ENCODE peak calls at places on chromosomes 1 and 21, in nine cellular contexts. X, C, Y, G, B, K, L, S and F are unnamed samples.

GRCh38 chr1:119275930-119276215 is 92.7 kb upstream of the HAO2 start:
- DNase-seq in X (no peak), C (no peak), Y (no peak), G (no peak), B (no peak), K (no peak), L (no peak), S (no peak), F (no peak)

GRCh38 chr1:28535180-28535579 is 17.7 kb upstream of the TRNAU1AP start:
- DNase-seq in X (no peak), C (no peak), Y (no peak), G (no peak), B (no peak), K (no peak), L (no peak), S (no peak), F (no peak)

GRCh38 chr1:150302338-150302737 is 8.7 kb downstream of the MRPS21 start:
- DNase-seq in X (no peak), C (no peak), Y (no peak), G (no peak), B (no peak), K (no peak), L (no peak), S (no peak), F (no peak)

GRCh38 chr1:50195205-50195604 is 86.5 kb downstream of the ELAVL4 start:
- DNase-seq in X (no peak), C (no peak), Y (no peak), G (no peak), B (no peak), K (no peak), L (no peak), S (no peak), F (no peak)

GRCh38 chr1:229853751-229854150 is 213.3 kb upstream of the GALNT2 start:
- DNase-seq in X (no peak), C (no peak), Y (no peak), G (no peak), B (no peak), K (no peak), L (no peak), S (no peak), F (no peak)

GRCh38 chr1:195979646-195980045 is 628.6 kb downstream of the KCNT2 start:
- DNase-seq in X (no peak), C (no peak), Y (no peak), G (no peak), B (no peak), K (no peak), L (no peak), S (no peak), F (no peak)

GRCh38 chr1:116067564-116067887 is 43.7 kb upstream of the MAB21L3 start:
- DNase-seq in X (no peak), C (no peak), Y (no peak), G (peak; percentile 50), B (no peak), K (no peak), L (no peak), S (peak; percentile 2), F (no peak)

GRCh38 chr1:184034761-184035379 is 2.7 kb downstream of the COLGALT2 start:
- DNase-seq in X (no peak), C (no peak), Y (no peak), G (no peak), B (no peak), K (no peak), L (no peak), S (no peak), F (no peak)

GRCh38 chr21:19692231-19692630 is 1288.6 kb upstream of the TMPRSS15 start:
- DNase-seq in X (no peak), C (no peak), Y (no peak), G (no peak), B (no peak), K (no peak), L (no peak), S (no peak), F (no peak)

GRCh38 chr1:72954943-72955342 is 672.6 kb upstream of the NEGR1 start:
- DNase-seq in X (no peak), C (no peak), Y (no peak), G (no peak), B (no peak), K (no peak), L (no peak), S (no peak), F (no peak)

GRCh38 chr1:169483500-169483966 is 2.2 kb downstream of the SLC19A2 start:
- DNase-seq in X (peak; percentile 64), C (no peak), Y (no peak), G (no peak), B (no peak), K (no peak), L (no peak), S (no peak), F (no peak)

GRCh38 chr1:203557958-203558760 is 64.2 kb downstream of the OPTC start:
- DNase-seq in X (no peak), C (no peak), Y (peak; percentile 85), G (peak; percentile 63), B (no peak), K (peak; percentile 76), L (no peak), S (peak; percentile 71), F (no peak)

GRCh38 chr21:9741343-9741742 is 780.0 kb upstream of the TPTE start:
- DNase-seq in X (no peak), C (no peak), Y (no peak), G (no peak), B (no peak), K (no peak), L (no peak), S (no peak), F (no peak)

GRCh38 chr1:12477936-12478611 is 139.9 kb downstream of the DHRS3 start:
- DNase-seq in X (peak; percentile 94), C (no peak), Y (peak; percentile 99), G (peak; percentile 88), B (no peak), K (peak; percentile 97), L (no peak), S (peak; percentile 81), F (no peak)

GRCh38 chr1:61332196-61332753 is 249.9 kb downstream of the NFIA start:
- DNase-seq in X (no peak), C (no peak), Y (no peak), G (no peak), B (no peak), K (no peak), L (no peak), S (no peak), F (no peak)

GRCh38 chr1:38291906-38292521 is 245.4 kb upstream of the POU3F1 start:
- DNase-seq in X (no peak), C (no peak), Y (no peak), G (no peak), B (no peak), K (no peak), L (no peak), S (no peak), F (no peak)

GRCh38 chr1:56456426-56457101 is 122.8 kb downstream of the PLPP3 start:
- DNase-seq in X (no peak), C (no peak), Y (peak; percentile 16), G (no peak), B (no peak), K (peak; percentile 67), L (no peak), S (peak; percentile 27), F (no peak)

GRCh38 chr1:158274797-158275196 is 14.9 kb upstream of the CD1C start:
- DNase-seq in X (no peak), C (no peak), Y (no peak), G (no peak), B (no peak), K (no peak), L (no peak), S (no peak), F (no peak)

GRCh38 chr1:94621802-94622201 is 80.2 kb upstream of the F3 start:
- DNase-seq in X (no peak), C (no peak), Y (no peak), G (no peak), B (no peak), K (no peak), L (no peak), S (no peak), F (no peak)

GRCh38 chr1:223017291-223017690 is 125.8 kb downstream of the TLR5 start:
- DNase-seq in X (no peak), C (no peak), Y (no peak), G (no peak), B (no peak), K (no peak), L (no peak), S (no peak), F (no peak)

GRCh38 chr1:72023063-72023647 is 259.2 kb downstream of the NEGR1 start:
- DNase-seq in X (no peak), C (no peak), Y (no peak), G (no peak), B (no peak), K (no peak), L (no peak), S (no peak), F (no peak)

GRCh38 chr1:214958491-214958890 is 124.0 kb upstream of the KCNK2 start:
- DNase-seq in X (no peak), C (no peak), Y (no peak), G (no peak), B (no peak), K (no peak), L (no peak), S (no peak), F (no peak)

GRCh38 chr1:196997428-196997827 is 20.1 kb downstream of the CFHR5 start:
- DNase-seq in X (no peak), C (no peak), Y (peak; percentile 36), G (no peak), B (no peak), K (no peak), L (no peak), S (no peak), F (no peak)

GRCh38 chr1:21537511-21537931 is 28.3 kb downstream of the ALPL start:
- DNase-seq in X (no peak), C (no peak), Y (no peak), G (peak; percentile 81), B (no peak), K (no peak), L (no peak), S (no peak), F (no peak)

GRCh38 chr1:205709059-205709398 is 28.7 kb upstream of the SLC45A3 start:
- DNase-seq in X (no peak), C (no peak), Y (peak; percentile 27), G (no peak), B (no peak), K (no peak), L (no peak), S (no peak), F (no peak)

GRCh38 chr1:67463298-67463960 is 33.2 kb upstream of the SERBP1 start:
- DNase-seq in X (no peak), C (no peak), Y (no peak), G (no peak), B (no peak), K (no peak), L (no peak), S (no peak), F (no peak)

GRCh38 chr1:195664628-195665027 is 943.6 kb downstream of the KCNT2 start:
- DNase-seq in X (no peak), C (no peak), Y (no peak), G (no peak), B (no peak), K (peak; percentile 7), L (no peak), S (no peak), F (no peak)

GRCh38 chr1:223504741-223505140 is 111.5 kb downstream of the CCDC185 start:
- DNase-seq in X (no peak), C (no peak), Y (peak; percentile 96), G (no peak), B (no peak), K (no peak), L (no peak), S (no peak), F (no peak)